ENCODE peak calls at places on chromosomes 3 and 15, in four cellular contexts. Q, K, I and S are unnamed samples.
A peak's percentile ranks its signal among the peaks of the same experiment; 100 is the strongest.

GRCh38 chr15:92817339-92817886 is 82.7 kb upstream of the CHD2 start:
- DNase-seq in Q (no peak), I (no peak), K (no peak), S (no peak)

GRCh38 chr15:31471731-31472430 is 145.2 kb downstream of the KLF13 start:
- DNase-seq in K (no peak), I (no peak), Q (no peak), S (no peak)

GRCh38 chr3:127036209-127037020 is 53.5 kb downstream of the PLXNA1 start:
- DNase-seq in I (no peak), K (peak; percentile 64), Q (peak; percentile 10), S (no peak)

GRCh38 chr15:24772709-24773373 is 97.3 kb downstream of the NPAP1 start:
- DNase-seq in K (peak; percentile 65), Q (peak; percentile 61), I (peak; percentile 13), S (no peak)

GRCh38 chr15:25239471-25240345 is 199.1 kb downstream of the UBE3A start:
- DNase-seq in K (no peak), Q (peak; percentile 1), I (no peak), S (no peak)

GRCh38 chr15:38129531-38130199 is 123.0 kb upstream of the SPRED1 start:
- DNase-seq in Q (peak; percentile 68), I (no peak), K (peak; percentile 64), S (no peak)

GRCh38 chr15:42548258-42549051 is at the start of the genes HAUS2 and LRRC57:
- DNase-seq in I (peak; percentile 86), K (peak; percentile 93), Q (peak; percentile 90), S (no peak)

GRCh38 chr15:43214169-43214568 is 6.6 kb downstream of the EPB42 start:
- DNase-seq in K (no peak), I (no peak), Q (no peak), S (no peak)

GRCh38 chr15:50909044-50909342 is 510 bp downstream of the AP4E1 start:
- DNase-seq in K (no peak), I (no peak), Q (no peak), S (no peak)

GRCh38 chr3:61521229-61521628 is 40.1 kb upstream of the PTPRG start:
- DNase-seq in K (no peak), I (no peak), Q (no peak), S (no peak)

GRCh38 chr3:49534581-49535495 is 19.4 kb upstream of the BSN start:
- DNase-seq in I (no peak), K (no peak), Q (no peak), S (no peak)

GRCh38 chr15:63909819-63910437 is 76.2 kb upstream of the HERC1 start:
- DNase-seq in K (no peak), I (no peak), Q (no peak), S (no peak)

GRCh38 chr3:30826381-30827061 is 67.9 kb downstream of the GADL1 start:
- DNase-seq in Q (no peak), K (no peak), I (no peak), S (no peak)

GRCh38 chr3:72627276-72627675 is 221.0 kb downstream of the SHQ1 start:
- DNase-seq in K (no peak), Q (no peak), I (no peak), S (no peak)

GRCh38 chr3:42013652-42014442 is 51.9 kb upstream of the ULK4 start:
- DNase-seq in Q (peak; percentile 41), K (peak; percentile 43), I (peak; percentile 16), S (no peak)

GRCh38 chr3:196120291-196120951 is 38.5 kb upstream of the TFRC start:
- DNase-seq in K (no peak), I (no peak), Q (no peak), S (no peak)

GRCh38 chr15:60634815-60635214 is 155.9 kb upstream of the ICE2 start:
- DNase-seq in Q (no peak), I (no peak), K (no peak), S (no peak)

GRCh38 chr3:115354010-115354409 is 206.9 kb upstream of the ZBTB20 start:
- DNase-seq in K (no peak), Q (no peak), I (no peak), S (no peak)

GRCh38 chr3:17973559-17973906 is 231.1 kb upstream of the TBC1D5 start:
- DNase-seq in K (no peak), I (no peak), Q (no peak), S (no peak)

GRCh38 chr15:27119695-27120266 is 148.8 kb downstream of the GABRG3 start:
- DNase-seq in I (no peak), Q (no peak), K (no peak), S (no peak)

GRCh38 chr3:127405791-127406190 is 117.9 kb upstream of the PRR20G start:
- DNase-seq in K (no peak), I (no peak), Q (no peak), S (no peak)

GRCh38 chr3:120420855-120421570 is 29.8 kb downstream of the FSTL1 start:
- DNase-seq in I (no peak), K (no peak), Q (no peak), S (no peak)

GRCh38 chr15:84588053-84588874 is 12.5 kb upstream of the ZSCAN2 start:
- DNase-seq in I (peak; percentile 76), Q (peak; percentile 85), K (peak; percentile 89), S (no peak)

GRCh38 chr3:31297899-31298298 is 234.8 kb upstream of the STT3B start:
- DNase-seq in K (no peak), Q (no peak), I (no peak), S (no peak)

GRCh38 chr15:32822739-32823138 is 104.9 kb downstream of the GREM1 start:
- DNase-seq in Q (no peak), K (no peak), I (no peak), S (no peak)

GRCh38 chr15:32819406-32819930 is 101.7 kb downstream of the GREM1 start:
- DNase-seq in K (no peak), Q (no peak), I (no peak), S (no peak)

GRCh38 chr15:32818758-32819405 is 101.1 kb downstream of the GREM1 start:
- DNase-seq in I (no peak), K (no peak), Q (no peak), S (peak; percentile 6)

DNA sequence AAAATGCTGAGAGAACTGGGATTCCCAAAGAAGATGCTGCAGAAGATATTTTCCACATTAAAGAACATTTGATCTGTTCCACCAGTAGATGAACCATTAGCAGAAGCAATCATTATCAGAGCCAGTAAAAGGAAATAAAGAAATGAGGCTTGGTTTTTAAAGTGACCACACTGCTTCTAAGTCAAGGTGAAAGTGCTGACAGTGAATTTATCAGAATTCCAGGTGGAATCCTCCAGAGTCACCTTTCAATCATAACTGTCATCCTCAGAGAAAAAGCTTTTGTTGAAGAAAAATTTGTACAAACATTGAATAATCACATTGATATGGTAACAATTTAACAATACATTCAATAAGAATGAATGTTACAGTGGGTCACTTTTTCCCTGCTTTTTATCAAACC is 99.8 kb downstream of the GREM1 start:
- DNase-seq in K (no peak), I (no peak), Q (no peak), S (no peak)
- H3K27ac ChIP-seq in K (no peak overlapping the region), I (no peak overlapping the region), Q (no peak overlapping the region), S (no peak overlapping the region)

DNA sequence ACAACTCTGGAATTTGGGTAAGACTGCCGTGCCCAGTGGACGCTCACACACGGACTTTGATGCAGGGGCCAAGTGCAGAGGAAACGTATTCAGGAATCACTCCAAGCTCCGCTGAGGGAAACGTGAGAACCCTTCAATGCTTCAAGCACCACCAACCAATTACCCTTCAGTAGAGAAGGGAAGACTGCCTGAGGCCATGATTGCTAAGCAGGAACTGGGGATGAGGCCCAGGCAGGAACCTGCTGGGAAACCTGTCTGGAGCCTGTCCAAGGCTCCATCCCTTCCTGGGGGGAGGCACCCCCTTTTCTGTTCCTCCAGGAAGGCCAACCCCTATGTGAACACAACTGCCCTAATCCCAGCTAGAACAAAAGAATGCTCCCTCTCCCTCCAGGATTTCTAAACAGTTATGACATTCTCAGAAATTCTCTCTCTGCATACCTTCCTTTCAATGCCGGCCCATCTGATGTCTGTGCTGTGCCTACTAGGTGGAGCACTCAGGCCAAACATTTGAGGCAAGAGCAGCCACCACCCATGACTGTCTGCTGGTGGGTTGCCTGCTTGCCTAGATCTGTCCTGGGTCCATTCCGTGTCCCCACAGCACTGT is 149.6 kb downstream of the ADAMTS17 start:
- DNase-seq in I (no peak), K (no peak), Q (no peak), S (peak; percentile 30)
- H3K9me3 ChIP-seq in I (no peaks in the 10 kb centered on the region), K (no peaks in the 10 kb centered on the region), Q (no peaks in the 10 kb centered on the region), S (no peaks in the 10 kb centered on the region)

GRCh38 chr3:44955917-44956316 is 20.1 kb downstream of the ZDHHC3 start:
- DNase-seq in Q (no peak), I (no peak), K (no peak), S (no peak)
- H3K27ac ChIP-seq in Q (no peak overlapping the region), I (no peak overlapping the region), K (no peak overlapping the region), S (no peak overlapping the region)

GRCh38 chr15:20294651-20295237 is 246.9 kb downstream of the GOLGA6L6 start:
- DNase-seq in I (no peak), K (no peak), Q (no peak), S (no peak)

GRCh38 chr15:20295238-20295811 is 246.3 kb downstream of the GOLGA6L6 start:
- DNase-seq in I (no peak), K (no peak), Q (no peak), S (no peak)
- H3K9me3 ChIP-seq in I (peaks cover 5% of the 10 kb centered on the region), K (peaks cover 11% of the 10 kb centered on the region), Q (no peaks in the 10 kb centered on the region), S (no peaks in the 10 kb centered on the region)